ENCODE peak calls at places on chromosomes 1 and 21, in six cellular contexts. T is WTC11, G is H1, N is endothelial cell of umbilical vein, K is K562, C is HepG2. Z is an unnamed sample.

GRCh38 chr1:176568185-176568584 is 105.2 kb downstream of the PAPPA2 start:
- DNase-seq in N (no peak), G (no peak), T (no peak), K (no peak), C (no peak), Z (no peak)

GRCh38 chr1:231554969-231555368 is 26.5 kb downstream of the TSNAX start:
- DNase-seq in T (no peak), K (no peak), N (no peak), C (no peak), G (no peak), Z (no peak)

GRCh38 chr1:221913351-221913750 is 171.5 kb upstream of the DUSP10 start:
- DNase-seq in C (no peak), K (no peak), N (no peak), G (no peak), T (no peak), Z (no peak)

GRCh38 chr1:213474054-213474453 is 423.0 kb downstream of the RPS6KC1 start:
- DNase-seq in N (no peak), K (peak), T (no peak), G (no peak), C (peak), Z (no peak)

GRCh38 chr1:20958430-20958829 is 171.3 kb upstream of the HP1BP3 start:
- DNase-seq in K (no peak), T (no peak), G (no peak), N (no peak), C (no peak), Z (no peak)

GRCh38 chr1:54464031-54464476 is 57.9 kb upstream of the SSBP3 start:
- DNase-seq in N (no peak), G (no peak), C (no peak), K (no peak), T (no peak), Z (no peak)

GRCh38 chr1:10598088-10598712 is 123.5 kb downstream of the PEX14 start:
- DNase-seq in G (peak), C (no peak), K (no peak), N (no peak), T (no peak), Z (no peak)

GRCh38 chr1:228073870-228074545 is 8.5 kb upstream of the ARF1 start:
- DNase-seq in N (no peak), K (peak), C (no peak), G (peak), T (peak), Z (no peak)

GRCh38 chr1:173168941-173169340 is 38.2 kb downstream of the TNFSF4 start:
- DNase-seq in N (no peak), T (no peak), K (no peak), G (no peak), C (no peak), Z (no peak)

GRCh38 chr1:100955322-100955721 is 59.4 kb downstream of the SLC30A7 start:
- DNase-seq in G (no peak), K (no peak), T (no peak), N (peak), C (no peak), Z (no peak)

GRCh38 chr1:67211589-67212563 is 45.6 kb downstream of the IL23R start:
- DNase-seq in C (peak), K (peak), G (no peak), N (peak), T (peak), Z (peak)

GRCh38 chr1:181117648-181118449 is 29.3 kb downstream of the IER5 start:
- DNase-seq in N (no peak), K (no peak), C (no peak), G (no peak), T (no peak), Z (peak)

GRCh38 chr1:53557830-53558784 is 98.9 kb downstream of the DMRTB1 start:
- DNase-seq in T (peak), G (no peak), K (no peak), N (no peak), C (no peak), Z (no peak)

GRCh38 chr1:44812822-44813543 is 4.7 kb downstream of the BTBD19 start:
- DNase-seq in K (no peak), T (peak), N (no peak), G (peak), C (no peak), Z (no peak)

GRCh38 chr1:22711071-22711470 is 432 bp downstream of the EPHB2 start:
- DNase-seq in T (no peak), K (no peak), C (no peak), G (no peak), N (no peak), Z (no peak)

GRCh38 chr1:226519135-226519534 is 29.4 kb upstream of the STUM start:
- DNase-seq in K (no peak), N (no peak), T (no peak), C (no peak), G (no peak), Z (no peak)

GRCh38 chr1:230781596-230781995 is 34.4 kb downstream of the CAPN9 start:
- DNase-seq in C (no peak), N (no peak), G (no peak), K (no peak), T (no peak), Z (no peak)

GRCh38 chr21:41707231-41707988 is 59.4 kb downstream of the RIPK4 start:
- DNase-seq in N (no peak), K (no peak), T (no peak), C (no peak), G (no peak), Z (no peak)

GRCh38 chr21:36923270-36923669 is 43.2 kb downstream of the HLCS start:
- DNase-seq in K (no peak), T (no peak), C (no peak), G (no peak), N (no peak), Z (no peak)

GRCh38 chr1:3116560-3116959 is 47.6 kb downstream of the PRDM16 start:
- DNase-seq in K (no peak), N (no peak), T (no peak), C (no peak), G (no peak), Z (no peak)
- TF ChIP-seq JUN in K (no peak), N (no peak), T (no peak), C (no peak), G (no peak), Z (no peak)

DNA sequence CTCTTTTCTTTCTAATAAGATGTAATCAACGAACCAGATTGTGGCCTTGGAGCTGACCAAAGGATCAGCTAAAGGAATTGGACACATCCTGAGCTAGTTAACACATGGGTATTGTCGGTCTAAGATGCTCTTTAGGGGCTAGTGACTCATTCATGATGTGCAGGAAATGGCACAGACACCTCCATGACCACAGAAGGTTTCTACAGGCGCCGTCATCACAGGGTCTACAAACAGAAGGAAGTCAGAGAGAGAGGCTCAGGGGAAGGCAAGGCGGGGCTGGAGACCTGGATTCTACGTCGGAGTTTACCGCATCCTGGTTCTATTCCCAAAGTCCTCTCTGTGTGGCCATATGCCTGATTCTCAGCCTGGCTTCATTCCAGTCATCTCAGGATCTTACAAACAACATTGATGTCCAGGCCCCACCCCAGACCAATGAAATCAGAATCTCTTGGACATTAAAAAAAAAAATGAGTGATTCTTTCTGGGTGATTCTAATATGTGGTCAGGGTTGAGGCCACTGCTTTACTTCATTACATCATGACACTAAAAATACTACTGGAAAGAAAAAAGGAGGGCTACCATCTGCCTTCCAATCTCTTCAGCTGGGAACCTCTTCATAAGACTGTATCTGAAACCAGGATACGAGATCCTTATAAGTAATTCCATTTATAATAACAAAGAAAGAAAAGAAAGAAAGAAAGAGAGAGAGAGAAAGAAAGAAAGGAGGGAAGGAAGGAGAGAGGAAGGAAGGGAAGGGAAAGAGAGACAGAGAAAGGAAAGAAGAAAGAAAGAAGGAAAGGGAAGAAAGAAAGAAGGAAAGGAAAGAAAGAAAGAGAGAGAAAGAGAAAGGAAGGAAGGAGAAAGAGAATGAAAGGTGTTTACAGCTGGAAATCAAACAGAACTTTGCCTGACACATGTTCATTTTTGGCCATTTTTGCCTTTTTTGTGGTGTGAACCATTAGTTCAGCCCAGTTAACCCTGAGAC is 11.6 kb upstream of the KCNJ15 start:
- DNase-seq in T (no peak), G (no peak), C (no peak), K (no peak), N (peak), Z (peak)
- TF ChIP-seq JUN in T (no peak), G (no peak), C (no peak), K (no peak), N (peak), Z (no peak)

GRCh38 chr1:164801791-164802572 is 243.0 kb downstream of the PBX1 start:
- DNase-seq in K (no peak), N (peak), C (no peak), G (no peak), T (no peak), Z (no peak)
- TF ChIP-seq JUN in K (no peak), N (no peak), C (no peak), G (no peak), T (no peak), Z (no peak)

GRCh38 chr1:24281591-24281990 is 37.6 kb upstream of the GRHL3 start:
- DNase-seq in K (no peak), C (no peak), G (no peak), N (no peak), T (no peak), Z (no peak)

GRCh38 chr1:24283326-24284155 is 35.6 kb upstream of the GRHL3 start:
- DNase-seq in N (peak), T (no peak), K (no peak), G (no peak), C (no peak), Z (peak)

GRCh38 chr1:24285231-24285630 is 33.9 kb upstream of the GRHL3 start:
- DNase-seq in G (no peak), N (no peak), K (no peak), C (no peak), T (no peak), Z (no peak)

GRCh38 chr1:24284156-24284471 is 35.0 kb upstream of the GRHL3 start:
- DNase-seq in N (no peak), T (no peak), C (no peak), G (no peak), K (no peak), Z (peak)

GRCh38 chr1:24282491-24282890 is 36.7 kb upstream of the GRHL3 start:
- DNase-seq in K (no peak), G (no peak), T (no peak), N (no peak), C (no peak), Z (no peak)
- TF ChIP-seq JUN in K (no peak), G (no peak), T (no peak), N (no peak), C (no peak), Z (no peak)

DNA sequence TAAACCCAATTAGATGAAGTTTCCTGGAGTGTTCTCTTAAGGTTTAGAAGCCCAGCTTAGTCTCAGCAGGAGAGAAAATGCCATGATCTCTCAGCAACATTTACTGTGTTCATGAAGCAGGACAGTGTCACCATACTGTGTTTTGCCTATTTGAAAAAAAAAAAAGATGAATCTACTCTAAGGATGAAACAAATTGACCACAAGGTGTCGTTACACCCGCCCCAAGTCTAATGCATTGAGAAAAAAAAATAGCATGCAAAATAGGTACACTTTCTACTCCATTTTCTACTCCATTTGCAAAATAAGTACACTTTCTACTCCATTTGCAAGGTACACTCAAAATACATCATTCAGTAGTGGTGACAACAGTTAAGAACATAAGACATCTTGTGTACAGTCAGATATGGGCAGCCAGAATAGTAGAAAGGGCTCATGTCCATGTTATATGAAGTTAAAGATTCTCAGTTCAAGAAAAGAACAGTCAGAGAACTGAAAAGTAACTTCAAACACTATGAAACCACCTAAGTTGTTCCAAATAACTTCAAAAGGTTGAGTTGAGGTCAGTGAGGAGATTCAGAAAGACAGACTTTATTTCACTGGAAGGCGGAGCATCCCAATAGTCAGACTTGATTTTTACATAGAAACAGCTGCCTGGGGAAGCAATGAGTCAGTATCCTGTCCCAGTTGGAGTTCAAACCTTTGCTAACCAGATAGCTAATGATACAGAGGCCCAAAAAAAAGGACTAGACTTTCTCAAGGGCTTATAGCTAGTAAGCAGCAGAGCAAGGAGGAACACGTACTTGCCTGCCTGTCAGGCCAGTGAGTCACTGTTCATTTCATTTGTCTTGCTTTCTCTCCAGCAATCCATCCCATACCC is 13.3 kb downstream of the PLPPR5 start:
- DNase-seq in G (no peak), C (peak), T (no peak), K (peak), N (peak), Z (peak)
- TF ChIP-seq JUN in G (no peak), C (no peak), T (no peak), K (no peak), N (peak), Z (no peak)

DNA sequence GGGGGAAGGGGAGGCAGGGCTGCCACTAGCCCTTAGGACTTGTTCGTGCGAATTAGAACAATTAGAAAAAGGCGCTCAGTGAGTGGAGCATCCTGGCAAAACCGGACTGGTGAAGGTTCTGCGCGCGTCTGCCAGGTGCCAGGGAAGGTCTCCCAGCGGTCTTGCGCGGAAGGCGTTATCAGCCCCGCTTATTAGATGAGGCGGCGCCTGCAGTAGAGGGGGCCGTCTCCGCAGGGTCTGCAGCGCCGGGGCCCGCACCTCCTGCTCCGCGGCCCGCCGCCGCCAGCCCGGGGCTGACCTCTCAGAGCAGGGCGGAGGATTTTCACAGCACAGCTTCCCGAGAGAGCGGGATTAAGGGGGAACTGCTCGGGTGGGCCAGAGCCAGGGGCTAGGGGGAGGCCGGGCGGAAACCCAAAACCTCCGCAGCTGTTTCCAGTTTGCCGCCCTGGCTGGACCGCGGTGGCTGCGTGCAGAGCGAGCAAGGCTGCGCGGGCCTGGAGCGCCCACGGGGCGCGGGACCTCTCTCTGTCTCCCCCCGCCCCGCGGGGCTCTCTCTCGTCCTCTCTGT is 155.2 kb downstream of the FOXD2 start:
- DNase-seq in T (peak), N (no peak), K (no peak), C (no peak), G (peak), Z (no peak)
- TF ChIP-seq JUN in T (no peak), N (no peak), K (no peak), C (no peak), G (no peak), Z (no peak)

DNA sequence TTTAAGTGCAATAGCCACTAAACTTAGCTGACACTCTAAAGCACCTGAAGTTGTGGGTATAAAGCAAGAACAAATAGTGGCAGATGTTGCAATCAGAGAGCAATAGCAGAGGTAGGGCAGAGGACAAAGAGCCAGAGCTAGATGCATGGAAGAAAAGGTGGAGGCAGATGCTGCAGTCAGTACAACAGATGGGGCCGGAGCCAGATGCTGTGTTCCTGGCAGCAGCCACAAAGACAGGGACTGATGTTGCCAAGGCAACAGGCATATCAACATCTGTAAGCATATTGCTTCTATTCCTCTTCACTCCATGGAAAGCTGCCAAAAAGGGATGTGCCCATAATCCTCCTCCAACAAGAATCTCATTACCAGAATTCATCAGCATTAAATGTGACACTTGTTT is 108.0 kb downstream of the TNNI3K start:
- DNase-seq in C (no peak), K (no peak), T (peak), N (no peak), G (no peak), Z (no peak)
- TF ChIP-seq JUN in C (no peak), K (no peak), T (no peak), N (no peak), G (no peak), Z (no peak)

GRCh38 chr1:26134466-26134865 is 22.8 kb downstream of the PDIK1L start:
- DNase-seq in G (no peak), T (no peak), K (no peak), N (no peak), C (no peak), Z (no peak)
- TF ChIP-seq JUN in G (no peak), T (no peak), K (no peak), N (no peak), C (no peak), Z (no peak)

DNA sequence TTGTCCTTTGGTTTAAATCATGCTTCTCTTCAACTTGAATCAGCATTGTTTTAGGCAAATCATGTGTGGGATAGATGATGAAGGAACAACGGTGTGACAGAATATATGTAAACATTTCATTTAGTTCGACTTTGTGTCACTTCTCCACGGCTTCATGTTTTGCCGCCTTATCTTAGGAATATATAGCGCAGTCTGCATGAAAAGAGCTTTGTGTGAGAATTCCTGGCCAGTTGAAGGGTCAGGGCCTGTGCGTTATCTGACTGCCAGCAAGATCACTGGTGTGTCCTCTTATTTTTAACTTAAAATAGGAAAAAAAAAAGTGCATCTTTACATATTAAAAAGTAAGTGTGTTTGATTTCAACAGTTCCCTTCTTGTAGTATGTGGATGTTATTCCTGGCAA is 465.1 kb downstream of the USP25 start:
- DNase-seq in N (peak), G (no peak), C (peak), K (no peak), T (no peak), Z (no peak)
- TF ChIP-seq JUN in N (no peak), G (no peak), C (no peak), K (no peak), T (no peak), Z (no peak)

GRCh38 chr1:202283991-202284390 is 57.7 kb downstream of the UBE2T start:
- DNase-seq in T (no peak), N (peak), K (no peak), C (no peak), G (no peak), Z (peak)
- TF ChIP-seq JUN in T (no peak), N (peak), K (no peak), C (no peak), G (no peak), Z (no peak)

Z was measured in A549.